ENCODE peak calls at places on chromosome 7, in ten cellular contexts. K, P, Q, Z, W, S, U, Y, X and L are unnamed samples.

GRCh38 chr7:2735744-2736143 is 47.7 kb downstream of the AMZ1 start:
- DNase-seq in W (no peak), Z (no peak), U (peak), K (no peak), P (no peak), Y (no peak), S (no peak), X (no peak), Q (peak), L (no peak)

GRCh38 chr7:56686276-56686859 is 445.9 kb downstream of the ZNF479 start:
- DNase-seq in K (no peak), Y (no peak), S (no peak), X (no peak), Q (no peak), P (no peak), U (no peak), W (no peak), Z (no peak), L (no peak)

GRCh38 chr7:47439181-47439667 is 142.7 kb downstream of the TNS3 start:
- DNase-seq in Q (no peak), Z (no peak), Y (no peak), K (no peak), X (no peak), W (no peak), P (no peak), S (no peak), U (no peak), L (no peak)

GRCh38 chr7:7385421-7385820 is 150.3 kb downstream of the COL28A1 start:
- DNase-seq in K (peak), W (no peak), S (no peak), Y (no peak), X (no peak), P (no peak), Z (no peak), Q (no peak), U (no peak), L (no peak)

GRCh38 chr7:135160098-135160857 is 10.2 kb downstream of the CYREN start:
- DNase-seq in K (peak), Y (peak), W (peak), S (no peak), U (no peak), P (no peak), Z (no peak), X (peak), Q (no peak), L (no peak)

GRCh38 chr7:11026452-11027359 is 53.0 kb downstream of the PHF14 start:
- DNase-seq in U (no peak), Z (no peak), Y (no peak), W (no peak), Q (no peak), P (no peak), X (no peak), S (no peak), K (peak), L (no peak)

GRCh38 chr7:32169236-32169635 is 99.0 kb upstream of the PDE1C start:
- DNase-seq in X (no peak), S (no peak), Z (no peak), W (no peak), Y (no peak), Q (no peak), K (no peak), P (no peak), U (no peak), L (no peak)

GRCh38 chr7:832292-832967 is at the start of gene SUN1:
- DNase-seq in X (peak), P (peak), Y (peak), W (peak), Q (no peak), Z (peak), S (peak), U (no peak), K (peak), L (peak)

GRCh38 chr7:137097111-137097510 is 228.7 kb downstream of the CHRM2 start:
- DNase-seq in Y (peak), Q (no peak), Z (no peak), X (peak), P (no peak), K (peak), U (no peak), W (no peak), S (no peak), L (no peak)

GRCh38 chr7:149071641-149072437 is 18.7 kb downstream of the ZNF786 start:
- DNase-seq in P (no peak), X (no peak), U (peak), K (peak), W (no peak), Q (no peak), S (no peak), Y (no peak), Z (no peak), L (peak)

GRCh38 chr7:136874393-136875032 is 6.1 kb downstream of the CHRM2 start:
- DNase-seq in Q (no peak), K (peak), S (no peak), U (no peak), X (peak), Z (no peak), P (no peak), Y (no peak), W (peak), L (peak)

GRCh38 chr7:96927131-96927530 is 78.2 kb upstream of the DLX6 start:
- DNase-seq in U (no peak), X (no peak), Z (no peak), Q (no peak), P (no peak), Y (no peak), K (no peak), S (no peak), W (no peak), L (no peak)

GRCh38 chr7:151008143-151008510 is 16.2 kb downstream of the ATG9B start:
- DNase-seq in Q (peak), K (no peak), Y (no peak), W (no peak), U (no peak), P (no peak), Z (no peak), X (no peak), S (no peak), L (no peak)

GRCh38 chr7:95095259-95096122 is 188.1 kb downstream of the PPP1R9A start:
- DNase-seq in P (no peak), Q (no peak), U (no peak), Y (no peak), W (no peak), X (no peak), K (no peak), S (no peak), Z (no peak), L (no peak)

GRCh38 chr7:70456729-70457128 is 675.2 kb upstream of the GALNT17 start:
- DNase-seq in U (no peak), Q (no peak), W (no peak), X (no peak), Z (no peak), P (no peak), K (no peak), Y (no peak), S (no peak), L (no peak)

GRCh38 chr7:112159346-112159745 is 46.9 kb downstream of the DOCK4 start:
- DNase-seq in W (no peak), S (no peak), Y (no peak), Q (no peak), U (no peak), Z (peak), X (no peak), K (no peak), P (no peak), L (no peak)

GRCh38 chr7:124896001-124896400 is 33.6 kb downstream of the POT1 start:
- DNase-seq in P (no peak), Q (no peak), Y (no peak), K (no peak), W (no peak), X (no peak), U (no peak), Z (no peak), S (no peak), L (no peak)

GRCh38 chr7:96199421-96199820 is 122.5 kb downstream of the SLC25A13 start:
- DNase-seq in U (no peak), Z (no peak), S (no peak), K (peak), W (no peak), Y (no peak), Q (no peak), P (no peak), X (peak), L (no peak)

GRCh38 chr7:141073173-141073640 is 657 bp upstream of the TMEM178B start:
- DNase-seq in K (peak), Y (peak), U (peak), S (no peak), Q (no peak), W (peak), P (no peak), Z (peak), X (peak), L (peak)

GRCh38 chr7:69695998-69696657 is 97.9 kb downstream of the AUTS2 start:
- DNase-seq in U (no peak), Z (no peak), W (no peak), Q (no peak), P (no peak), Y (no peak), K (no peak), X (no peak), S (no peak), L (no peak)

GRCh38 chr7:69795932-69796331 is 197.7 kb downstream of the AUTS2 start:
- DNase-seq in Y (no peak), W (no peak), P (no peak), Z (no peak), S (no peak), U (no peak), X (no peak), Q (no peak), K (no peak), L (no peak)

GRCh38 chr7:119935418-119936025 is 337.5 kb upstream of the KCND2 start:
- DNase-seq in Z (no peak), W (peak), X (peak), P (no peak), Q (no peak), U (no peak), K (no peak), S (no peak), Y (no peak), L (peak)

GRCh38 chr7:26860361-26860760 is 4.0 kb downstream of the SKAP2 start:
- DNase-seq in P (no peak), W (peak), Z (no peak), Y (no peak), S (no peak), X (no peak), K (peak), Q (no peak), U (no peak), L (peak)

GRCh38 chr7:41292457-41292856 is 410.4 kb downstream of the INHBA start:
- DNase-seq in K (peak), P (no peak), U (no peak), S (no peak), Z (no peak), Y (no peak), W (no peak), X (no peak), Q (no peak), L (no peak)

GRCh38 chr7:91722831-91723230 is 157.7 kb downstream of the MTERF1 start:
- DNase-seq in U (no peak), S (no peak), W (no peak), Z (no peak), Q (no peak), Y (no peak), P (no peak), K (no peak), X (no peak), L (no peak)

GRCh38 chr7:157801109-157801508 is 464.3 kb downstream of the DNAJB6 start:
- DNase-seq in P (no peak), U (no peak), S (no peak), Y (no peak), Q (no peak), X (no peak), W (no peak), K (no peak), Z (no peak), L (no peak)

GRCh38 chr7:24700446-24701044 is 56.7 kb downstream of the GSDME start:
- DNase-seq in X (peak), Q (no peak), K (peak), U (no peak), Z (no peak), S (no peak), Y (no peak), P (no peak), W (no peak), L (no peak)

GRCh38 chr7:35968140-35968940 is 167.5 kb downstream of the SEPTIN7 start:
- DNase-seq in U (no peak), K (no peak), Z (no peak), W (no peak), Y (no peak), P (no peak), Q (no peak), S (no peak), X (no peak), L (no peak)

GRCh38 chr7:47509571-47509970 is 72.3 kb downstream of the TNS3 start:
- DNase-seq in K (no peak), U (no peak), Y (no peak), X (no peak), Z (no peak), S (no peak), W (no peak), Q (no peak), P (no peak), L (no peak)

GRCh38 chr7:22499044-22499443 is 944 bp downstream of the STEAP1B start:
- DNase-seq in X (no peak), Q (no peak), P (no peak), Z (no peak), Y (peak), U (no peak), K (no peak), S (no peak), W (no peak), L (no peak)

GRCh38 chr7:101900103-101900502 is 82.7 kb downstream of the CUX1 start:
- DNase-seq in Y (no peak), Z (no peak), K (peak), W (no peak), S (no peak), Q (no peak), P (no peak), X (no peak), U (no peak), L (no peak)

GRCh38 chr7:51019231-51019844 is 236.6 kb upstream of the GRB10 start:
- DNase-seq in W (no peak), Q (peak), P (no peak), S (no peak), X (peak), K (peak), U (no peak), Z (peak), Y (peak), L (no peak)

GRCh38 chr7:70446448-70447143 is 685.3 kb upstream of the GALNT17 start:
- DNase-seq in U (no peak), W (no peak), Z (no peak), Y (no peak), S (no peak), P (no peak), K (no peak), X (no peak), Q (no peak), L (no peak)